ENCODE peak calls at places on chromosome 9, in ten cellular contexts. One of them, this sample, is unnamed.

GRCh38 chr9:121610638-121610953 is 40.8 kb upstream of the DAB2IP start:
- DNase-seq in RPMI8226: no peak
- DNase-seq in kidney epithelial cell: no peak
- DNase-seq in epithelial cell of esophagus: no peak
- DNase-seq in heart left ventricle: no peak
- DNase-seq in neural progenitor cell: peak
- DNase-seq in RWPE1: no peak
- DNase-seq in psoas muscle: no peak
- DNase-seq in naive thymus-derived CD8-positive, alpha-beta T cell: no peak
- DNase-seq in central memory CD4-positive, alpha-beta T cell: no peak
- DNase-seq in this sample: no peak

GRCh38 chr9:135878528-135879236 is 28.7 kb downstream of the CAMSAP1 start:
- DNase-seq in RPMI8226: no peak
- DNase-seq in psoas muscle: no peak
- DNase-seq in RWPE1: no peak
- DNase-seq in epithelial cell of esophagus: peak
- DNase-seq in neural progenitor cell: no peak
- DNase-seq in naive thymus-derived CD8-positive, alpha-beta T cell: no peak
- DNase-seq in kidney epithelial cell: no peak
- DNase-seq in central memory CD4-positive, alpha-beta T cell: no peak
- DNase-seq in heart left ventricle: no peak
- DNase-seq in this sample: no peak

GRCh38 chr9:35570709-35571108 is 34.4 kb upstream of the TESK1 start:
- DNase-seq in kidney epithelial cell: no peak
- DNase-seq in epithelial cell of esophagus: peak
- DNase-seq in naive thymus-derived CD8-positive, alpha-beta T cell: no peak
- DNase-seq in RPMI8226: no peak
- DNase-seq in central memory CD4-positive, alpha-beta T cell: no peak
- DNase-seq in neural progenitor cell: no peak
- DNase-seq in psoas muscle: no peak
- DNase-seq in heart left ventricle: no peak
- DNase-seq in RWPE1: no peak
- DNase-seq in this sample: no peak

GRCh38 chr9:15357050-15357653 is 50.1 kb upstream of the TTC39B start:
- DNase-seq in RPMI8226: peak
- DNase-seq in RWPE1: no peak
- DNase-seq in psoas muscle: peak
- DNase-seq in naive thymus-derived CD8-positive, alpha-beta T cell: peak
- DNase-seq in epithelial cell of esophagus: no peak
- DNase-seq in neural progenitor cell: peak
- DNase-seq in heart left ventricle: no peak
- DNase-seq in central memory CD4-positive, alpha-beta T cell: no peak
- DNase-seq in kidney epithelial cell: no peak
- DNase-seq in this sample: no peak

GRCh38 chr9:127158995-127159801 is 36.8 kb upstream of the ANGPTL2 start:
- DNase-seq in central memory CD4-positive, alpha-beta T cell: no peak
- DNase-seq in epithelial cell of esophagus: peak
- DNase-seq in naive thymus-derived CD8-positive, alpha-beta T cell: no peak
- DNase-seq in psoas muscle: peak
- DNase-seq in kidney epithelial cell: peak
- DNase-seq in heart left ventricle: peak
- DNase-seq in neural progenitor cell: peak
- DNase-seq in RPMI8226: no peak
- DNase-seq in RWPE1: peak
- DNase-seq in this sample: no peak

GRCh38 chr9:105282870-105283621 is 38.6 kb downstream of the SLC44A1 start:
- DNase-seq in naive thymus-derived CD8-positive, alpha-beta T cell: no peak
- DNase-seq in RPMI8226: no peak
- DNase-seq in kidney epithelial cell: no peak
- DNase-seq in heart left ventricle: no peak
- DNase-seq in central memory CD4-positive, alpha-beta T cell: no peak
- DNase-seq in RWPE1: no peak
- DNase-seq in psoas muscle: no peak
- DNase-seq in epithelial cell of esophagus: no peak
- DNase-seq in neural progenitor cell: no peak
- DNase-seq in this sample: no peak

GRCh38 chr9:109953813-109954489 is 174.0 kb downstream of the PALM2AKAP2 start:
- DNase-seq in RPMI8226: no peak
- DNase-seq in psoas muscle: no peak
- DNase-seq in neural progenitor cell: no peak
- DNase-seq in heart left ventricle: no peak
- DNase-seq in naive thymus-derived CD8-positive, alpha-beta T cell: no peak
- DNase-seq in epithelial cell of esophagus: no peak
- DNase-seq in RWPE1: no peak
- DNase-seq in kidney epithelial cell: no peak
- DNase-seq in central memory CD4-positive, alpha-beta T cell: no peak
- DNase-seq in this sample: no peak

GRCh38 chr9:104854613-104855012 is 73.3 kb downstream of the ABCA1 start:
- DNase-seq in central memory CD4-positive, alpha-beta T cell: no peak
- DNase-seq in naive thymus-derived CD8-positive, alpha-beta T cell: no peak
- DNase-seq in heart left ventricle: no peak
- DNase-seq in epithelial cell of esophagus: peak
- DNase-seq in RPMI8226: no peak
- DNase-seq in psoas muscle: no peak
- DNase-seq in kidney epithelial cell: no peak
- DNase-seq in RWPE1: peak
- DNase-seq in neural progenitor cell: no peak
- DNase-seq in this sample: no peak

GRCh38 chr9:134671341-134672113 is 29.9 kb downstream of the COL5A1 start:
- DNase-seq in RWPE1: no peak
- DNase-seq in kidney epithelial cell: no peak
- DNase-seq in naive thymus-derived CD8-positive, alpha-beta T cell: no peak
- DNase-seq in heart left ventricle: no peak
- DNase-seq in central memory CD4-positive, alpha-beta T cell: no peak
- DNase-seq in RPMI8226: no peak
- DNase-seq in psoas muscle: peak
- DNase-seq in neural progenitor cell: no peak
- DNase-seq in epithelial cell of esophagus: no peak
- DNase-seq in this sample: no peak

GRCh38 chr9:4335631-4336030 is 35.8 kb upstream of the GLIS3 start:
- DNase-seq in central memory CD4-positive, alpha-beta T cell: no peak
- DNase-seq in RPMI8226: no peak
- DNase-seq in epithelial cell of esophagus: no peak
- DNase-seq in naive thymus-derived CD8-positive, alpha-beta T cell: no peak
- DNase-seq in kidney epithelial cell: no peak
- DNase-seq in psoas muscle: no peak
- DNase-seq in heart left ventricle: no peak
- DNase-seq in RWPE1: no peak
- DNase-seq in neural progenitor cell: no peak
- DNase-seq in this sample: no peak

GRCh38 chr9:129763235-129763917 is 10.5 kb upstream of the PTGES start:
- DNase-seq in kidney epithelial cell: no peak
- DNase-seq in heart left ventricle: no peak
- DNase-seq in psoas muscle: no peak
- DNase-seq in epithelial cell of esophagus: no peak
- DNase-seq in RWPE1: no peak
- DNase-seq in central memory CD4-positive, alpha-beta T cell: no peak
- DNase-seq in neural progenitor cell: no peak
- DNase-seq in RPMI8226: no peak
- DNase-seq in naive thymus-derived CD8-positive, alpha-beta T cell: no peak
- DNase-seq in this sample: no peak

GRCh38 chr9:13513710-13514444 is 234.4 kb upstream of the MPDZ start:
- DNase-seq in kidney epithelial cell: no peak
- DNase-seq in heart left ventricle: no peak
- DNase-seq in epithelial cell of esophagus: peak
- DNase-seq in RWPE1: peak
- DNase-seq in neural progenitor cell: peak
- DNase-seq in RPMI8226: no peak
- DNase-seq in central memory CD4-positive, alpha-beta T cell: no peak
- DNase-seq in psoas muscle: no peak
- DNase-seq in naive thymus-derived CD8-positive, alpha-beta T cell: no peak
- DNase-seq in this sample: no peak

GRCh38 chr9:127388856-127389238 is 8.1 kb upstream of the SLC2A8 start:
- DNase-seq in RPMI8226: no peak
- DNase-seq in naive thymus-derived CD8-positive, alpha-beta T cell: no peak
- DNase-seq in kidney epithelial cell: no peak
- DNase-seq in RWPE1: no peak
- DNase-seq in heart left ventricle: no peak
- DNase-seq in epithelial cell of esophagus: no peak
- DNase-seq in central memory CD4-positive, alpha-beta T cell: no peak
- DNase-seq in neural progenitor cell: no peak
- DNase-seq in psoas muscle: no peak
- DNase-seq in this sample: no peak

This sample was measured in GM20000.